ENCODE peak calls at places on chromosomes 5 and 9, in five cellular contexts. Y, S, Z, V and A are unnamed samples.

GRCh38 chr5:67051164-67051563 is 145.4 kb downstream of the CD180 start:
- DNase-seq in S (no peak), Z (no peak), V (no peak), Y (no peak), A (no peak)

GRCh38 chr5:90909091-90909503 is 350.5 kb downstream of the ADGRV1 start:
- DNase-seq in Y (peak), Z (peak), V (no peak), S (no peak), A (no peak)

GRCh38 chr9:128341435-128341849 is 1.1 kb downstream of the SLC27A4 start:
- DNase-seq in Z (no peak), S (peak), V (peak), Y (peak), A (peak)

GRCh38 chr5:16735092-16735970 is 118.5 kb upstream of the RETREG1 start:
- DNase-seq in V (no peak), Z (no peak), S (no peak), Y (peak), A (no peak)

GRCh38 chr5:157540707-157541451 is 34.7 kb downstream of the ADAM19 start:
- DNase-seq in S (peak), Z (no peak), V (peak), Y (peak), A (peak)

GRCh38 chr9:124256517-124257069 is 1.2 kb upstream of the NEK6 start:
- DNase-seq in Z (no peak), Y (peak), S (no peak), V (no peak), A (no peak)

GRCh38 chr5:79975422-79975821 is 15.6 kb downstream of the MTX3 start:
- DNase-seq in S (no peak), Y (no peak), Z (no peak), V (no peak), A (no peak)

GRCh38 chr5:112109331-112109993 is 309.6 kb downstream of the EPB41L4A start:
- DNase-seq in Y (peak), S (no peak), V (no peak), Z (peak), A (no peak)

GRCh38 chr9:101247297-101247696 is 137.5 kb downstream of the BAAT start:
- DNase-seq in Y (no peak), V (no peak), Z (no peak), S (no peak), A (no peak)

DNA sequence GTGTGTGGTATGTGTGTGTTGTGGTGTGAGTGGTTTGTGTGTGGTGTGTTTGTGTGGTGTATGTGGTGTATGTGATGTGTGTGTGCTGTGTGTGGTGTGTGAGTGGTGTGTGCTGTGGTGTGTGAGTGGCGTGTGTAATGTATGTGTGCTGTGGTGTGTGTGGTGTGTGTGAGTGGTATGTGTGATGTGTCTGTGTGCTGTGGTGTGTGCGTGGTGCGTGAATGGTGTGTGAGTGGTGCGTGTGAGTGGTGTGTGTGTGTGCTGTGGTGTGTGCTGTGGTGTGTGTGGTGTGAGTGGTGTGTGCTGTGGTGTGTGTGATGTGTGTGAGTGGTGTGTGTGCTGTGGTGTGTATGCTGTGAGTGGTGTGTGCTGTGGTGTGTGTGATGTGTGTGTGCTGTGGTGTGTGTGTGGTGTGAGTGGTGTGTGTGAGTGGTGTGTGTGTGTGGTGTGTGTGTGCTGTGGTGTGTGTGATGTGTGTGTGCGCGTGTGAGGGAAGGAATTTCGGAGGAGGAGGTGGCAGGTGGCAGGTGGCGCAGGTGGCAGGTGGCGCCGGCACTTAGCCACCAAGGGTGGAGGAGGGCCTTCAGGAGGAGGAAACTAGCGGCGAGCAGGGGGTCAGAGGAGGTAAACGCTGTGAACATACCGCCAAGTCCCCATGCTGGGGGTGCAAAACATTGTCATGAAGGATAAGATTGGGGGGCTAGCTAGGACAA is 191.8 kb downstream of the MELK start:
- DNase-seq in V (no peak), Y (no peak), S (no peak), Z (no peak), A (no peak)
- H3K4me3 ChIP-seq in V (no peak), Y (no peak), S (no peak), Z (no peak), A (no peak)

DNA sequence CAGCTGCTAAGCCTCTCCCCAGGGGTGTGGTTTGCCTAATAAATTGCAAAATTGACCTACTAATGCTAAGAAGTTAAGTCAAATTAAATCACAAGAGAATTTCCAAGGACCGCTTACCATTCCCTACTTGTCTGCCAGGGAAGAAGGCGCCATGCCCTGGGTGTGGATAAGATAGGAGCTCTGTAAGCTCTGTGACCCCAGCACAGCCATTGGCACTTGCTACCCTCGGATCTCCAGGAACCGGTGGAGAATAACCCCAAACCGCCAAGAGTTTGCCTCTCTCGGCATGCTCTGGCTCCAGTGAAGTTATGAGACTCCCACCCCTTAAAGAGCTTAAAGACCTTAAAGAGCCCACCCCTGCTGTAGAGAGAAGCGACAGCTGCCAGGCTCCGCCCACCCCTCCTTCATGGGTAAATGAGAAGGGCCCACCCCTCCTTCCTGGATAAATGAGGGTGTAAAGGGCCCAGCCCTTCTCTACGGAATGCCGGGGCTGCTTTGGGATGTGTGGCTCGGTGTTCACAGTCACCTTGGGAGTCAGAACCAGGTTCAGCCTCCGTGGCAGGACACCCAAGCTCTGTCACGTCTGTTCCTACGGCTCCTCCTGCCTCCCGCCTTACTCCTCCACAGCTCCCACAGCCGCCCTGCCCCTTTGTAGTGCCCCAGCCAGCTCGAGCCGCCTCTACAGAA is 59.1 kb downstream of the NEURL1B start:
- DNase-seq in Y (no peak), V (no peak), S (no peak), Z (no peak), A (no peak)
- H3K4me3 ChIP-seq in Y (no peak), V (peak), S (no peak), Z (no peak), A (no peak)

GRCh38 chr5:121573844-121574243 is 277.8 kb upstream of the FTMT start:
- DNase-seq in V (no peak), S (no peak), Y (no peak), Z (no peak), A (no peak)
- H3K4me3 ChIP-seq in V (no peak), S (no peak), Y (no peak), Z (no peak), A (no peak)

DNA sequence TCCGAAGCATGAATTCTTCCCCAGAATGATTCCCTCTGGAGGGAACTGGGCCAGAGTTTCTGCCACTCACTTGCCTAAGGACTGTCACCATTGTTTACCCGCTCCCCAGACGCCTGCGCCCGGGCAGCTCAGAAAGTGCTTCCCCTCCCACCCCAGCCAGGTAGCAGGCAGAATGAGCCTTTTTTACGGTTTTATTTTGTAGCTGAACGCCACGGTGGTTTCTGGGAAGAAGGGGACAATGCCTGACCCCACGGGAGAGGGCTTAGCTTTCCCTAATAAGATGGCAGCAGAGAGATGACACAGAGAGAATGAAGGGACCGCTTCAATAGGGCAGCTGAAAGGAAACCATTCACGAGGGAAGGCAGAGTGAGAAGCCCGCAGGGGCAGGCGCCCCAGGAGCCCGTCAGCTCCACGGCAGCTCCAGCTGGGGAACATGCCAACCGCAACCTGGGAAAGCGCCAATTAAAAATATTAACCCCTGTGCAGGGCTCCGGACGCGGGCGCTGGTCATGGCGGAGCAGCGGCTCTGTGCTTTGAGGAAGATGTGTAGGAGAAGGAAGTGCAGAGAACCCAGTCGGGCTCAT is 20.4 kb upstream of the NTNG2 start:
- DNase-seq in V (no peak), Z (no peak), Y (peak), S (no peak), A (no peak)
- H3K4me3 ChIP-seq in V (peak), Z (no peak), Y (peak), S (no peak), A (no peak)